ENCODE peak calls at places on chromosomes 7 and 10, in seven cellular contexts. A is ELR; W is mammary epithelial cell; P is NCI-H774; Q is PC-3; T is pulmonary artery endothelial cell; F is stimulated activated CD4-positive, alpha-beta T cell treated with anti-CD3 and anti-CD28 coated beads, Interleukin-2, amount 100 ng/mL, for 48 hours. H is an unnamed sample.

GRCh38 chr10:117545141-117546019 is 2.8 kb downstream of the EMX2 start:
- DNase-seq in Q (no peak), P (no peak), W (no peak), T (no peak), A (no peak), F (no peak), H (peak)

GRCh38 chr10:72318383-72319262 is 36.1 kb downstream of the DNAJB12 start:
- DNase-seq in T (no peak), F (no peak), P (no peak), W (no peak), A (no peak), Q (peak), H (no peak)

GRCh38 chr7:139029353-139029752 is 6.5 kb downstream of the ZC3HAV1L start:
- DNase-seq in P (no peak), F (no peak), Q (no peak), T (no peak), A (no peak), W (no peak), H (no peak)

GRCh38 chr7:43637114-43637806 is 54.4 kb downstream of the STK17A start:
- DNase-seq in T (no peak), F (no peak), A (peak), Q (peak), P (no peak), W (peak), H (no peak)

GRCh38 chr7:7956531-7957221 is 11.9 kb upstream of the GLCCI1 start:
- DNase-seq in F (no peak), W (peak), T (no peak), Q (peak), A (peak), P (no peak), H (no peak)

GRCh38 chr7:127831312-127832212 is 179.6 kb downstream of the SND1 start:
- DNase-seq in P (peak), W (no peak), T (no peak), A (no peak), Q (no peak), F (no peak), H (no peak)

GRCh38 chr7:129367700-129368388 is 66.4 kb upstream of the STRIP2 start:
- DNase-seq in A (peak), F (peak), T (peak), P (peak), W (peak), Q (peak), H (peak)

GRCh38 chr10:82811621-82812020 is 936.6 kb downstream of the NRG3 start:
- DNase-seq in A (peak), W (peak), T (no peak), Q (no peak), P (no peak), F (no peak), H (peak)

GRCh38 chr7:140771826-140772225 is 75.3 kb downstream of the NDUFB2 start:
- DNase-seq in W (no peak), F (no peak), A (no peak), Q (no peak), P (no peak), T (no peak), H (no peak)

GRCh38 chr7:94393251-94393758 is 1.4 kb upstream of the COL1A2 start:
- DNase-seq in A (no peak), P (no peak), Q (no peak), F (no peak), T (no peak), W (no peak), H (peak)

GRCh38 chr7:43649755-43650274 is 66.9 kb downstream of the STK17A start:
- DNase-seq in A (peak), F (no peak), T (no peak), P (no peak), W (peak), Q (peak), H (no peak)

GRCh38 chr10:110527731-110528171 is 30.0 kb downstream of the DUSP5 start:
- DNase-seq in Q (no peak), W (no peak), F (no peak), A (peak), P (no peak), T (no peak), H (no peak)

H was measured in H9.